ENCODE peak calls at places on chromosomes 2 and 18, in four cellular contexts. S is upper lobe of right lung, W is spleen, N is lower lobe of right lung. A is an unnamed sample.

GRCh38 chr18:23927821-23928746 is 86.5 kb upstream of the TTC39C start:
- DNase-seq in N (no peak), S (no peak), W (no peak), A (no peak)

GRCh38 chr2:64036343-64036742 is 17.1 kb upstream of the VPS54 start:
- DNase-seq in S (no peak), W (no peak), N (no peak), A (peak; percentile 42)

GRCh38 chr18:9413586-9413985 is 61.7 kb upstream of the RALBP1 start:
- DNase-seq in S (no peak), W (no peak), N (no peak), A (peak; percentile 57)

GRCh38 chr2:39437522-39438296 is 624 bp upstream of the MAP4K3 start:
- DNase-seq in W (peak; percentile 84), S (peak; percentile 85), N (peak; percentile 67), A (peak; percentile 36)

GRCh38 chr18:38944446-38945024 is 1378.9 kb upstream of the CELF4 start:
- DNase-seq in W (no peak), S (no peak), N (no peak), A (no peak)

GRCh38 chr2:48888096-48888495 is 132.6 kb upstream of the LHCGR start:
- DNase-seq in W (no peak), N (no peak), S (no peak), A (no peak)

GRCh38 chr2:229679393-229680125 is 34.8 kb downstream of the DNER start:
- DNase-seq in W (no peak), N (no peak), S (no peak), A (no peak)

GRCh38 chr2:37849908-37850307 is 75.2 kb upstream of the RMDN2 start:
- DNase-seq in S (no peak), W (no peak), N (no peak), A (no peak)

GRCh38 chr2:2646312-2647051 is 315.4 kb upstream of the MYT1L start:
- DNase-seq in N (no peak), S (no peak), W (no peak), A (no peak)

GRCh38 chr2:2642906-2643890 is 312.1 kb upstream of the MYT1L start:
- DNase-seq in S (no peak), W (no peak), N (no peak), A (no peak)

GRCh38 chr2:2644040-2644439 is 313.0 kb upstream of the MYT1L start:
- DNase-seq in W (no peak), N (no peak), S (no peak), A (no peak)

GRCh38 chr2:2647156-2647555 is 316.1 kb upstream of the MYT1L start:
- DNase-seq in S (no peak), N (no peak), W (no peak), A (no peak)

GRCh38 chr2:2645162-2645855 is 314.2 kb upstream of the MYT1L start:
- DNase-seq in W (no peak), S (no peak), N (no peak), A (no peak)
- H3K9me3 ChIP-seq in W (no peaks in the 10 kb centered on the region), S (no peaks in the 10 kb centered on the region), N (no peaks in the 10 kb centered on the region), A (no peaks in the 10 kb centered on the region)

GRCh38 chr2:16250056-16250425 is 309.7 kb downstream of the MYCN start:
- DNase-seq in N (no peak), W (no peak), S (no peak), A (no peak)
- H3K9me3 ChIP-seq in N (no peaks in the 10 kb centered on the region), W (no peaks in the 10 kb centered on the region), S (no peaks in the 10 kb centered on the region), A (no peaks in the 10 kb centered on the region)

GRCh38 chr2:13546131-13546530 is 829.4 kb downstream of the TRIB2 start:
- DNase-seq in N (no peak), W (no peak), S (no peak), A (no peak)
- H3K9me3 ChIP-seq in N (no peaks in the 10 kb centered on the region), W (no peaks in the 10 kb centered on the region), S (no peaks in the 10 kb centered on the region), A (no peaks in the 10 kb centered on the region)

DNA sequence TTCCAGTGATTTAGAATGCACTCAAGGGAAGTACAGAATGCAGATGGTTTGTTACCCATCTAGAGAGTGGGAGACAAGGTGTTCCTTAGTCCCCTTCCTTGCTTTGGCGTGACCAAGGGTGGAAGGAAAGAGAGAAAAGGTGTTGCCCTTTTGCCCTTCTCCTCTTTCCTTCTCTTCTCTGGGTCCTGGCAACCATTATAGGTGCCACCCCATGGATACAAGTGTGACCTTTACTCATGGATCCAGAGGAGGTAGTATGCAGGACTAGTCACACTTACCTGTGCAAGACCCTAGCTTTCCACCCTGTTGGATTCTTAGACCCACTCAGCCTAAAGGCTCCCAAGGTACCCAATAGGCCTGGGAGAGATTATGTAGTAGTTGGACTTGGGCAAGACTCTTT is 11.6 kb upstream of the RBFA start:
- DNase-seq in W (no peak), S (no peak), N (no peak), A (peak; percentile 44)
- H3K9me3 ChIP-seq in W (peaks cover 38% of the 10 kb centered on the region), S (peaks cover 64% of the 10 kb centered on the region), N (peaks cover 73% of the 10 kb centered on the region), A (peaks cover 50% of the 10 kb centered on the region)

GRCh38 chr2:137715731-137716191 is 248.5 kb upstream of the HNMT start:
- DNase-seq in W (no peak), N (no peak), S (no peak), A (no peak)
- H3K9me3 ChIP-seq in W (no peaks in the 10 kb centered on the region), N (peaks cover 3% of the 10 kb centered on the region), S (no peaks in the 10 kb centered on the region), A (peaks cover 20% of the 10 kb centered on the region)

GRCh38 chr2:230787101-230787500 is 74.5 kb downstream of the CAB39 start:
- DNase-seq in N (no peak), W (no peak), S (no peak), A (no peak)
- H3K9me3 ChIP-seq in N (peaks cover 14% of the 10 kb centered on the region), W (no peaks in the 10 kb centered on the region), S (peaks cover 7% of the 10 kb centered on the region), A (peaks cover 29% of the 10 kb centered on the region)